ENCODE peak calls at places on chromosomes 7 and 10, in ten cellular contexts. B, I, X, K, T, D, L, M, E and W are unnamed samples.

GRCh38 chr7:105228555-105228954 is 160.2 kb downstream of the SRPK2 start:
- DNase-seq in B (no peak), I (no peak), X (no peak), K (no peak), T (no peak), D (no peak), L (no peak), M (no peak), E (no peak), W (no peak)

GRCh38 chr10:120600871-120601644 is 144.0 kb downstream of the PLPP4 start:
- DNase-seq in B (peak; percentile 42), I (no peak), X (no peak), K (no peak), T (no peak), D (no peak), L (no peak), M (no peak), E (no peak), W (no peak)

GRCh38 chr7:96300487-96300886 is 21.4 kb downstream of the SLC25A13 start:
- DNase-seq in B (no peak), I (no peak), X (no peak), K (no peak), T (no peak), D (no peak), L (no peak), M (no peak), E (no peak), W (no peak)

GRCh38 chr7:116177009-116177408 is 33.3 kb upstream of the TES start:
- DNase-seq in B (no peak), I (no peak), X (no peak), K (no peak), T (no peak), D (no peak), L (peak; percentile 48), M (no peak), E (no peak), W (peak; percentile 38)

GRCh38 chr7:151129882-151130591 is 37.5 kb downstream of the GBX1 start:
- DNase-seq in B (no peak), I (no peak), X (no peak), K (no peak), T (no peak), D (no peak), L (no peak), M (no peak), E (no peak), W (no peak)

GRCh38 chr7:31688347-31688746 is 1.3 kb downstream of the PPP1R17 start:
- DNase-seq in B (no peak), I (no peak), X (no peak), K (no peak), T (no peak), D (no peak), L (no peak), M (no peak), E (no peak), W (no peak)

GRCh38 chr10:76902949-76903348 is 734.7 kb downstream of the KCNMA1 start:
- DNase-seq in B (peak; percentile 84), I (no peak), X (no peak), K (no peak), T (peak; percentile 10), D (no peak), L (no peak), M (no peak), E (peak; percentile 63), W (no peak)

GRCh38 chr7:30911561-30911969 is at the start of gene AQP1:
- DNase-seq in B (peak; percentile 91), I (no peak), X (no peak), K (no peak), T (no peak), D (no peak), L (no peak), M (no peak), E (peak; percentile 72), W (no peak)

GRCh38 chr10:61760943-61761824 is 98.5 kb downstream of the CABCOCO1 start:
- DNase-seq in B (no peak), I (no peak), X (no peak), K (no peak), T (no peak), D (no peak), L (peak; percentile 49), M (no peak), E (no peak), W (peak; percentile 80)

GRCh38 chr10:129642427-129642826 is 175.4 kb downstream of the MGMT start:
- DNase-seq in B (no peak), I (no peak), X (no peak), K (no peak), T (peak; percentile 81), D (no peak), L (no peak), M (no peak), E (no peak), W (peak; percentile 68)

GRCh38 chr7:542935-543789 is 23.5 kb upstream of the PDGFA start:
- DNase-seq in B (peak; percentile 51), I (no peak), X (no peak), K (no peak), T (no peak), D (no peak), L (peak; percentile 94), M (no peak), E (peak; percentile 82), W (peak; percentile 89)

GRCh38 chr10:58651040-58651439 is 138.4 kb downstream of the BICC1 start:
- DNase-seq in B (no peak), I (no peak), X (no peak), K (no peak), T (no peak), D (no peak), L (no peak), M (no peak), E (no peak), W (no peak)

GRCh38 chr7:45153238-45153637 is 4.4 kb upstream of the RAMP3 start:
- DNase-seq in B (no peak), I (no peak), X (peak; percentile 17), K (no peak), T (no peak), D (no peak), L (no peak), M (no peak), E (no peak), W (no peak)

GRCh38 chr10:15735766-15736165 is 16.0 kb upstream of the ITGA8 start:
- DNase-seq in B (no peak), I (no peak), X (no peak), K (no peak), T (no peak), D (no peak), L (peak; percentile 24), M (no peak), E (no peak), W (no peak)

GRCh38 chr7:28767356-28767755 is 190.8 kb downstream of the TRIL start:
- DNase-seq in B (no peak), I (no peak), X (no peak), K (no peak), T (no peak), D (no peak), L (peak; percentile 62), M (no peak), E (no peak), W (no peak)

GRCh38 chr7:121797283-121798037 is 75.5 kb upstream of the PTPRZ1 start:
- DNase-seq in B (no peak), I (no peak), X (no peak), K (no peak), T (no peak), D (no peak), L (no peak), M (no peak), E (no peak), W (no peak)

GRCh38 chr7:127979728-127980126 is 51.5 kb downstream of the LRRC4 start:
- DNase-seq in B (no peak), I (no peak), X (no peak), K (no peak), T (no peak), D (no peak), L (no peak), M (no peak), E (no peak), W (no peak)

GRCh38 chr7:25926439-25926838 is 225.6 kb upstream of the NFE2L3 start:
- DNase-seq in B (no peak), I (no peak), X (no peak), K (no peak), T (no peak), D (no peak), L (no peak), M (no peak), E (no peak), W (no peak)

GRCh38 chr10:87093461-87094372 is 926 bp downstream of the GLUD1 start:
- DNase-seq in B (peak; percentile 68), I (peak; percentile 57), X (peak; percentile 79), K (peak; percentile 46), T (peak; percentile 34), D (no peak), L (peak; percentile 54), M (peak; percentile 44), E (peak; percentile 79), W (peak; percentile 38)

GRCh38 chr10:132408823-132409666 is 12.0 kb downstream of the PWWP2B start:
- DNase-seq in B (no peak), I (no peak), X (no peak), K (no peak), T (no peak), D (no peak), L (no peak), M (no peak), E (no peak), W (peak; percentile 65)

GRCh38 chr10:58645762-58646161 is 133.1 kb downstream of the BICC1 start:
- DNase-seq in B (no peak), I (no peak), X (no peak), K (no peak), T (no peak), D (no peak), L (no peak), M (no peak), E (no peak), W (no peak)

GRCh38 chr7:30594055-30594539 is 581 bp upstream of the GARS1 start:
- DNase-seq in B (no peak), I (peak; percentile 50), X (peak; percentile 47), K (no peak), T (peak; percentile 54), D (peak; percentile 63), L (peak; percentile 50), M (no peak), E (no peak), W (no peak)

GRCh38 chr10:35908451-35908850 is 266.4 kb upstream of the FZD8 start:
- DNase-seq in B (no peak), I (no peak), X (no peak), K (no peak), T (no peak), D (no peak), L (no peak), M (no peak), E (no peak), W (no peak)

GRCh38 chr10:98481418-98481945 is 34.7 kb upstream of the HPS1 start:
- DNase-seq in B (no peak), I (no peak), X (no peak), K (no peak), T (no peak), D (no peak), L (no peak), M (no peak), E (no peak), W (no peak)

GRCh38 chr10:6230335-6230734 is 27.6 kb downstream of the PFKFB3 start:
- DNase-seq in B (no peak), I (no peak), X (no peak), K (no peak), T (no peak), D (no peak), L (no peak), M (no peak), E (no peak), W (no peak)

GRCh38 chr7:41869596-41869995 is 166.7 kb upstream of the INHBA start:
- DNase-seq in B (no peak), I (no peak), X (no peak), K (no peak), T (no peak), D (no peak), L (peak; percentile 17), M (no peak), E (no peak), W (no peak)

GRCh38 chr10:93893646-93894515 is at the start of gene SLC35G1:
- DNase-seq in B (peak; percentile 79), I (peak; percentile 57), X (peak; percentile 69), K (peak; percentile 54), T (peak; percentile 88), D (peak; percentile 39), L (peak; percentile 99), M (peak; percentile 33), E (peak; percentile 65), W (peak; percentile 43)

GRCh38 chr10:50452603-50453002 is 171.2 kb downstream of the SGMS1 start:
- DNase-seq in B (no peak), I (no peak), X (no peak), K (no peak), T (no peak), D (no peak), L (no peak), M (no peak), E (no peak), W (no peak)